ENCODE peak calls at places on chromosomes 11 and 22, in nine cellular contexts. One of them, this sample, is unnamed.

GRCh38 chr11:11440149-11440548 is 87.1 kb upstream of the CSNK2A3 start:
- DNase-seq in upper lobe of left lung: no peak
- DNase-seq in tibial artery: no peak
- DNase-seq in transverse colon: no peak
- DNase-seq in neural progenitor cell: peak; percentile 56
- DNase-seq in lower lobe of right lung: no peak
- DNase-seq in body of pancreas: no peak
- DNase-seq in brain microvascular endothelial cell: no peak
- DNase-seq in fibroblast of lung: no peak
- DNase-seq in this sample: no peak

GRCh38 chr11:131889146-131889577 is 518.7 kb downstream of the NTM start:
- DNase-seq in transverse colon: no peak
- DNase-seq in brain microvascular endothelial cell: peak; percentile 94
- DNase-seq in tibial artery: no peak
- DNase-seq in neural progenitor cell: peak; percentile 55
- DNase-seq in fibroblast of lung: peak; percentile 90
- DNase-seq in upper lobe of left lung: no peak
- DNase-seq in lower lobe of right lung: no peak
- DNase-seq in body of pancreas: no peak
- DNase-seq in this sample: peak; percentile 76

GRCh38 chr11:70255717-70256116 is 14.8 kb upstream of the PPFIA1 start:
- DNase-seq in neural progenitor cell: no peak
- DNase-seq in body of pancreas: no peak
- DNase-seq in brain microvascular endothelial cell: no peak
- DNase-seq in fibroblast of lung: no peak
- DNase-seq in transverse colon: no peak
- DNase-seq in lower lobe of right lung: no peak
- DNase-seq in tibial artery: no peak
- DNase-seq in upper lobe of left lung: no peak
- DNase-seq in this sample: no peak

GRCh38 chr11:17244046-17244445 is 32.5 kb upstream of the NUCB2 start:
- DNase-seq in neural progenitor cell: no peak
- DNase-seq in lower lobe of right lung: no peak
- DNase-seq in fibroblast of lung: no peak
- DNase-seq in tibial artery: no peak
- DNase-seq in body of pancreas: no peak
- DNase-seq in transverse colon: no peak
- DNase-seq in brain microvascular endothelial cell: no peak
- DNase-seq in upper lobe of left lung: no peak
- DNase-seq in this sample: no peak

GRCh38 chr11:59756845-59757244 is 1.7 kb downstream of the STX3 start:
- DNase-seq in tibial artery: peak; percentile 67
- DNase-seq in transverse colon: peak; percentile 77
- DNase-seq in neural progenitor cell: no peak
- DNase-seq in fibroblast of lung: peak; percentile 20
- DNase-seq in upper lobe of left lung: no peak
- DNase-seq in body of pancreas: peak; percentile 65
- DNase-seq in lower lobe of right lung: peak; percentile 53
- DNase-seq in brain microvascular endothelial cell: peak; percentile 23
- DNase-seq in this sample: no peak

GRCh38 chr11:84853841-84854497 is 773.2 kb downstream of the DLG2 start:
- DNase-seq in tibial artery: no peak
- DNase-seq in transverse colon: no peak
- DNase-seq in neural progenitor cell: peak; percentile 39
- DNase-seq in brain microvascular endothelial cell: no peak
- DNase-seq in fibroblast of lung: peak; percentile 9
- DNase-seq in upper lobe of left lung: no peak
- DNase-seq in lower lobe of right lung: no peak
- DNase-seq in body of pancreas: no peak
- DNase-seq in this sample: no peak

GRCh38 chr11:106238704-106239360 is 161.4 kb downstream of the AASDHPPT start:
- DNase-seq in transverse colon: no peak
- DNase-seq in upper lobe of left lung: no peak
- DNase-seq in neural progenitor cell: peak; percentile 11
- DNase-seq in brain microvascular endothelial cell: no peak
- DNase-seq in body of pancreas: no peak
- DNase-seq in lower lobe of right lung: no peak
- DNase-seq in tibial artery: no peak
- DNase-seq in fibroblast of lung: no peak
- DNase-seq in this sample: no peak

GRCh38 chr22:37843746-37844089 is 416 bp downstream of the ANKRD54 start:
- DNase-seq in transverse colon: peak; percentile 59
- DNase-seq in neural progenitor cell: no peak
- DNase-seq in brain microvascular endothelial cell: no peak
- DNase-seq in lower lobe of right lung: no peak
- DNase-seq in upper lobe of left lung: peak; percentile 94
- DNase-seq in tibial artery: peak; percentile 76
- DNase-seq in fibroblast of lung: no peak
- DNase-seq in body of pancreas: no peak
- DNase-seq in this sample: no peak

GRCh38 chr11:118910309-118911112 is 15.2 kb downstream of the BCL9L start:
- DNase-seq in transverse colon: peak; percentile 67
- DNase-seq in upper lobe of left lung: peak; percentile 93
- DNase-seq in neural progenitor cell: peak; percentile 95
- DNase-seq in lower lobe of right lung: peak; percentile 87
- DNase-seq in body of pancreas: peak; percentile 80
- DNase-seq in brain microvascular endothelial cell: peak; percentile 83
- DNase-seq in tibial artery: peak; percentile 92
- DNase-seq in fibroblast of lung: peak; percentile 95
- DNase-seq in this sample: peak; percentile 68

GRCh38 chr11:62839050-62840015 is at the start of gene WDR74:
- DNase-seq in transverse colon: peak; percentile 94
- DNase-seq in tibial artery: peak; percentile 93
- DNase-seq in lower lobe of right lung: peak; percentile 96
- DNase-seq in brain microvascular endothelial cell: peak; percentile 89
- DNase-seq in body of pancreas: peak; percentile 91
- DNase-seq in upper lobe of left lung: peak; percentile 99
- DNase-seq in neural progenitor cell: peak; percentile 93
- DNase-seq in fibroblast of lung: peak; percentile 91
- DNase-seq in this sample: peak; percentile 59

GRCh38 chr11:46336781-46337180 is 10.5 kb upstream of the DGKZ start:
- DNase-seq in fibroblast of lung: peak; percentile 43
- DNase-seq in transverse colon: no peak
- DNase-seq in lower lobe of right lung: peak; percentile 82
- DNase-seq in body of pancreas: no peak
- DNase-seq in neural progenitor cell: no peak
- DNase-seq in brain microvascular endothelial cell: no peak
- DNase-seq in upper lobe of left lung: no peak
- DNase-seq in tibial artery: no peak
- DNase-seq in this sample: no peak

GRCh38 chr11:125412177-125412496 is 83.9 kb downstream of the FEZ1 start:
- DNase-seq in upper lobe of left lung: no peak
- DNase-seq in brain microvascular endothelial cell: no peak
- DNase-seq in tibial artery: no peak
- DNase-seq in lower lobe of right lung: no peak
- DNase-seq in fibroblast of lung: no peak
- DNase-seq in body of pancreas: no peak
- DNase-seq in transverse colon: no peak
- DNase-seq in neural progenitor cell: no peak
- DNase-seq in this sample: no peak

GRCh38 chr11:2951235-2952110 is 22.3 kb upstream of the PHLDA2 start:
- DNase-seq in neural progenitor cell: no peak
- DNase-seq in transverse colon: no peak
- DNase-seq in brain microvascular endothelial cell: peak; percentile 71
- DNase-seq in body of pancreas: no peak
- DNase-seq in upper lobe of left lung: no peak
- DNase-seq in lower lobe of right lung: no peak
- DNase-seq in tibial artery: no peak
- DNase-seq in fibroblast of lung: peak; percentile 82
- DNase-seq in this sample: no peak

GRCh38 chr11:2950825-2951224 is 21.6 kb upstream of the PHLDA2 start:
- DNase-seq in fibroblast of lung: peak; percentile 69
- DNase-seq in upper lobe of left lung: no peak
- DNase-seq in body of pancreas: no peak
- DNase-seq in brain microvascular endothelial cell: no peak
- DNase-seq in transverse colon: no peak
- DNase-seq in tibial artery: no peak
- DNase-seq in lower lobe of right lung: no peak
- DNase-seq in neural progenitor cell: no peak
- DNase-seq in this sample: no peak

GRCh38 chr11:2961080-2961479 is 31.0 kb downstream of the NAP1L4 start:
- DNase-seq in lower lobe of right lung: no peak
- DNase-seq in brain microvascular endothelial cell: no peak
- DNase-seq in upper lobe of left lung: no peak
- DNase-seq in tibial artery: no peak
- DNase-seq in fibroblast of lung: no peak
- DNase-seq in body of pancreas: no peak
- DNase-seq in transverse colon: no peak
- DNase-seq in neural progenitor cell: no peak
- DNase-seq in this sample: no peak

GRCh38 chr11:2954263-2954662 is 25.0 kb upstream of the PHLDA2 start:
- DNase-seq in tibial artery: no peak
- DNase-seq in neural progenitor cell: no peak
- DNase-seq in transverse colon: no peak
- DNase-seq in fibroblast of lung: peak; percentile 45
- DNase-seq in upper lobe of left lung: no peak
- DNase-seq in brain microvascular endothelial cell: no peak
- DNase-seq in body of pancreas: no peak
- DNase-seq in lower lobe of right lung: no peak
- DNase-seq in this sample: no peak

GRCh38 chr11:2955896-2956476 is 26.8 kb upstream of the PHLDA2 start:
- DNase-seq in neural progenitor cell: peak; percentile 60
- DNase-seq in tibial artery: no peak
- DNase-seq in body of pancreas: no peak
- DNase-seq in lower lobe of right lung: no peak
- DNase-seq in brain microvascular endothelial cell: no peak
- DNase-seq in transverse colon: no peak
- DNase-seq in fibroblast of lung: no peak
- DNase-seq in upper lobe of left lung: no peak
- DNase-seq in this sample: no peak
- TF ChIP-seq CTCF in neural progenitor cell: peak; percentile 43
- TF ChIP-seq CTCF in tibial artery: no peak
- TF ChIP-seq CTCF in body of pancreas: no peak
- TF ChIP-seq CTCF in lower lobe of right lung: no peak
- TF ChIP-seq CTCF in brain microvascular endothelial cell: peak; percentile 37
- TF ChIP-seq CTCF in transverse colon: no peak
- TF ChIP-seq CTCF in fibroblast of lung: no peak
- TF ChIP-seq CTCF in upper lobe of left lung: no peak
- TF ChIP-seq CTCF in this sample: no peak

GRCh38 chr11:31813961-31814868 is 3.1 kb upstream of the PAX6 start:
- DNase-seq in brain microvascular endothelial cell: no peak
- DNase-seq in lower lobe of right lung: no peak
- DNase-seq in neural progenitor cell: peak; percentile 63
- DNase-seq in body of pancreas: no peak
- DNase-seq in upper lobe of left lung: peak; percentile 74
- DNase-seq in transverse colon: no peak
- DNase-seq in tibial artery: no peak
- DNase-seq in fibroblast of lung: peak; percentile 44
- DNase-seq in this sample: no peak

GRCh38 chr11:31813242-31813960 is 2.3 kb upstream of the PAX6 start:
- DNase-seq in fibroblast of lung: peak; percentile 42
- DNase-seq in lower lobe of right lung: no peak
- DNase-seq in brain microvascular endothelial cell: no peak
- DNase-seq in transverse colon: no peak
- DNase-seq in tibial artery: no peak
- DNase-seq in body of pancreas: no peak
- DNase-seq in upper lobe of left lung: no peak
- DNase-seq in neural progenitor cell: peak; percentile 71
- DNase-seq in this sample: no peak

GRCh38 chr11:31810779-31811647 is at the start of gene PAX6:
- DNase-seq in brain microvascular endothelial cell: peak; percentile 9
- DNase-seq in tibial artery: no peak
- DNase-seq in upper lobe of left lung: peak; percentile 87
- DNase-seq in neural progenitor cell: peak; percentile 97
- DNase-seq in fibroblast of lung: peak; percentile 100
- DNase-seq in lower lobe of right lung: peak; percentile 68
- DNase-seq in body of pancreas: peak; percentile 53
- DNase-seq in transverse colon: peak; percentile 22
- DNase-seq in this sample: no peak

GRCh38 chr11:31809857-31810778 is 1.0 kb downstream of the PAX6 start:
- DNase-seq in transverse colon: no peak
- DNase-seq in tibial artery: no peak
- DNase-seq in neural progenitor cell: peak; percentile 70
- DNase-seq in fibroblast of lung: peak; percentile 52
- DNase-seq in lower lobe of right lung: peak; percentile 48
- DNase-seq in upper lobe of left lung: peak; percentile 87
- DNase-seq in brain microvascular endothelial cell: no peak
- DNase-seq in body of pancreas: no peak
- DNase-seq in this sample: no peak

DNA sequence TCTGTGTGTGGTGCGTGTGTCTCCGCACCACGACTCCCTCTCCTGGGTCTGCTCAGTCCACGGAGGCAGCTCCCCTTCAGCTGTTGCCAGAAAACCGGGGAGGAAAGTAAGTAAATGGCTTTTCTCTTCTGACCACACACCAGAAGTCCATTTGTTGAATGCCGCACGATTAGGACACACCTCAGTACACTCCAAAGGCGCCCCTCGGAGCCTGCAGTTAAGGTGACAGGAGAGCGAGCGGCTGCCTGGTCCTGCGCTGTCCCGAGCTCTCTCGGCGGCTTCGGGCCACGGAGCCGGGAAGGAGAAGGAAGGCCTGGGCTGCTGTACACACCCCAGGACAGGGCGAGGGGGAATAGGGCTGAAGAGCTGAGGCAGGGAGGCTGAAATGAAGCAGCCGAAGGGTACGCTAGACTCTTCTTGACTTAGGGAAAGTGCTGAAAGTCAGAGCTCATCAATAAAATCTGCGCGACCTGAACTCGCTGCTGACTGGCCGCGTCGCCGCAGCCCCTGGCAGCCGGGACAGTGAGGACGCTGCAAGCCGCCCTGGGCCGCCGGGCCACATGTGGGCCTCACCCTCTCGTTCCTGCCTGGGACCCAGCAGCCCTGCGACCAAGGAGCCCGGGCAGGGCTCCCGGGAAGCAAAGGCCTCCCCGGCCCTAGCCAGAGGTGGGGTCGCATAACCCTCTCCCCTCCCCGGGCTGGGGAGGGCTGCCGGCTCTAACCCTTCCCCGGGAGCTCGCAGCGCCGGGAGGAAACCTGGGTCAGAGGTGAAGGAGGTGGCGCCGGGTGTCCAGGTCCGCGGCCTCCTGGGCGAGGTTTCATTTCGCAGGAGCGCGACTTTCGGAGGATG is 1.5 kb upstream of the PAX6 start:
- DNase-seq in transverse colon: no peak
- DNase-seq in brain microvascular endothelial cell: no peak
- DNase-seq in fibroblast of lung: peak; percentile 66
- DNase-seq in lower lobe of right lung: no peak
- DNase-seq in body of pancreas: no peak
- DNase-seq in upper lobe of left lung: peak; percentile 86
- DNase-seq in neural progenitor cell: peak; percentile 94
- DNase-seq in tibial artery: no peak
- DNase-seq in this sample: no peak
- H3K27me3 ChIP-seq in transverse colon: peaks cover 100% of the 10 kb centered on the region
- H3K27me3 ChIP-seq in brain microvascular endothelial cell: peaks cover 94% of the 10 kb centered on the region
- H3K27me3 ChIP-seq in fibroblast of lung: peaks cover 86% of the 10 kb centered on the region
- H3K27me3 ChIP-seq in lower lobe of right lung: peaks cover 97% of the 10 kb centered on the region
- H3K27me3 ChIP-seq in body of pancreas: peaks cover 3% of the 10 kb centered on the region
- H3K27me3 ChIP-seq in upper lobe of left lung: peaks cover 98% of the 10 kb centered on the region
- H3K27me3 ChIP-seq in neural progenitor cell: peaks cover 79% of the 10 kb centered on the region
- H3K27me3 ChIP-seq in tibial artery: peaks cover 100% of the 10 kb centered on the region
- H3K27me3 ChIP-seq in this sample: peaks cover 78% of the 10 kb centered on the region

GRCh38 chr22:49655168-49655812 is 172.4 kb downstream of the BRD1 start:
- DNase-seq in lower lobe of right lung: peak; percentile 30
- DNase-seq in tibial artery: no peak
- DNase-seq in fibroblast of lung: no peak
- DNase-seq in brain microvascular endothelial cell: no peak
- DNase-seq in transverse colon: no peak
- DNase-seq in upper lobe of left lung: peak; percentile 64
- DNase-seq in body of pancreas: no peak
- DNase-seq in neural progenitor cell: no peak
- DNase-seq in this sample: no peak
- H3K36me3 ChIP-seq in lower lobe of right lung: peaks cover 5% of the 10 kb centered on the region
- H3K36me3 ChIP-seq in tibial artery: no peaks in the 10 kb centered on the region
- H3K36me3 ChIP-seq in fibroblast of lung: no peaks in the 10 kb centered on the region
- H3K36me3 ChIP-seq in brain microvascular endothelial cell: no peaks in the 10 kb centered on the region
- H3K36me3 ChIP-seq in transverse colon: no peaks in the 10 kb centered on the region
- H3K36me3 ChIP-seq in upper lobe of left lung: peaks cover 6% of the 10 kb centered on the region
- H3K36me3 ChIP-seq in body of pancreas: no peaks in the 10 kb centered on the region
- H3K36me3 ChIP-seq in neural progenitor cell: no peaks in the 10 kb centered on the region
- H3K36me3 ChIP-seq in this sample: no peaks in the 10 kb centered on the region

GRCh38 chr11:37947816-37948215 is 1349.8 kb upstream of the RAG2 start:
- DNase-seq in neural progenitor cell: no peak
- DNase-seq in fibroblast of lung: no peak
- DNase-seq in lower lobe of right lung: no peak
- DNase-seq in transverse colon: no peak
- DNase-seq in brain microvascular endothelial cell: no peak
- DNase-seq in upper lobe of left lung: no peak
- DNase-seq in body of pancreas: no peak
- DNase-seq in tibial artery: no peak
- DNase-seq in this sample: no peak
- TF ChIP-seq CTCF in neural progenitor cell: no peak
- TF ChIP-seq CTCF in fibroblast of lung: no peak
- TF ChIP-seq CTCF in lower lobe of right lung: no peak
- TF ChIP-seq CTCF in transverse colon: no peak
- TF ChIP-seq CTCF in brain microvascular endothelial cell: no peak
- TF ChIP-seq CTCF in upper lobe of left lung: no peak
- TF ChIP-seq CTCF in body of pancreas: no peak
- TF ChIP-seq CTCF in tibial artery: no peak
- TF ChIP-seq CTCF in this sample: no peak